ENCODE peak calls at places on chromosomes 2 and 18, in seven cellular contexts. R is GM12878; T is tibial artery; Z is pancreas; E is psoas muscle; A is CD4-positive, alpha-beta T cell; S is caudate nucleus. H is an unnamed sample.

GRCh38 chr2:26534865-26535662 is 57.1 kb upstream of the OTOF start:
- DNase-seq in Z (no peak), R (no peak), A (no peak), S (no peak), T (peak), E (peak), H (no peak)

GRCh38 chr2:83827618-83828017 is 631.5 kb downstream of the SUCLG1 start:
- DNase-seq in T (no peak), R (no peak), A (no peak), Z (no peak), S (no peak), E (no peak), H (no peak)

GRCh38 chr2:11498126-11498473 is 32.1 kb upstream of the E2F6 start:
- DNase-seq in A (no peak), E (no peak), R (no peak), Z (no peak), T (no peak), S (no peak), H (no peak)

GRCh38 chr18:27075828-27076227 is 109.3 kb downstream of the CHST9 start:
- DNase-seq in E (no peak), A (no peak), S (no peak), Z (no peak), T (no peak), R (no peak), H (no peak)

GRCh38 chr2:84395819-84396218 is 63.3 kb downstream of the SUCLG1 start:
- DNase-seq in S (no peak), E (no peak), R (no peak), A (no peak), Z (no peak), T (no peak), H (no peak)

GRCh38 chr2:18976112-18976961 is 382.1 kb downstream of the OSR1 start:
- DNase-seq in R (no peak), A (no peak), S (no peak), E (no peak), T (no peak), Z (no peak), H (no peak)

GRCh38 chr2:10489842-10490555 is 41.9 kb upstream of the ODC1 start:
- DNase-seq in R (no peak), T (no peak), S (no peak), Z (no peak), E (no peak), A (no peak), H (no peak)

GRCh38 chr2:160876765-160877164 is 283.5 kb upstream of the TANK start:
- DNase-seq in A (no peak), R (no peak), S (no peak), T (no peak), E (no peak), Z (no peak), H (no peak)

GRCh38 chr2:173957517-173957916 is 7.7 kb downstream of the SP3 start:
- DNase-seq in E (no peak), R (no peak), S (no peak), A (no peak), Z (no peak), T (no peak), H (no peak)

GRCh38 chr2:227513113-227513512 is 41.2 kb downstream of the AGFG1 start:
- DNase-seq in A (no peak), Z (no peak), T (no peak), S (no peak), R (no peak), E (no peak), H (no peak)

GRCh38 chr18:46688853-46689525 is 32.0 kb upstream of the LOXHD1 start:
- DNase-seq in T (no peak), R (no peak), S (no peak), A (no peak), Z (no peak), E (no peak), H (peak)

GRCh38 chr2:16441431-16441830 is 224.2 kb downstream of the CYRIA start:
- DNase-seq in A (no peak), S (no peak), R (no peak), E (no peak), T (no peak), Z (no peak), H (no peak)

GRCh38 chr2:86809481-86810121 is 18.9 kb upstream of the CD8A start:
- DNase-seq in E (no peak), A (no peak), T (no peak), Z (no peak), S (no peak), R (no peak), H (no peak)

GRCh38 chr2:170966648-170967396 is 37.8 kb downstream of the GORASP2 start:
- DNase-seq in A (no peak), R (no peak), S (peak), Z (no peak), T (no peak), E (no peak), H (peak)

GRCh38 chr2:128633501-128633900 is 314.8 kb upstream of the HS6ST1 start:
- DNase-seq in Z (no peak), T (no peak), A (no peak), R (no peak), S (no peak), E (no peak), H (no peak)

GRCh38 chr18:50428531-50429206 is 53.8 kb downstream of the SKA1 start:
- DNase-seq in S (no peak), Z (no peak), E (no peak), T (no peak), A (no peak), R (no peak), H (no peak)

GRCh38 chr18:27413495-27414401 is 228.6 kb upstream of the CHST9 start:
- DNase-seq in E (no peak), T (no peak), Z (no peak), R (no peak), S (no peak), A (no peak), H (no peak)

GRCh38 chr2:85188852-85189251 is 55.7 kb downstream of the TCF7L1 start:
- DNase-seq in R (no peak), S (no peak), E (no peak), A (no peak), T (no peak), Z (no peak), H (no peak)

GRCh38 chr2:11583840-11584529 is 50.1 kb downstream of the GREB1 start:
- DNase-seq in R (peak), Z (peak), E (peak), T (no peak), A (peak), S (peak), H (peak)

GRCh38 chr2:152759290-152760072 is 41.1 kb downstream of the ARL6IP6 start:
- DNase-seq in E (no peak), A (no peak), R (no peak), Z (no peak), T (no peak), S (no peak), H (no peak)

GRCh38 chr2:100104718-100105677 is 37.4 kb downstream of the AFF3 start:
- DNase-seq in A (peak), S (no peak), R (no peak), Z (peak), T (no peak), E (no peak), H (peak)

GRCh38 chr2:235594041-235594440 is 100.2 kb downstream of the AGAP1 start:
- DNase-seq in E (no peak), R (no peak), T (no peak), S (peak), Z (no peak), A (no peak), H (peak)

GRCh38 chr2:40095003-40095402 is 315.9 kb upstream of the THUMPD2 start:
- DNase-seq in E (no peak), Z (no peak), A (no peak), S (no peak), T (no peak), R (no peak), H (no peak)

GRCh38 chr2:233354971-233355574 is 779 bp downstream of the DGKD start:
- DNase-seq in R (no peak), T (peak), E (no peak), Z (peak), S (peak), A (no peak), H (peak)

DNA sequence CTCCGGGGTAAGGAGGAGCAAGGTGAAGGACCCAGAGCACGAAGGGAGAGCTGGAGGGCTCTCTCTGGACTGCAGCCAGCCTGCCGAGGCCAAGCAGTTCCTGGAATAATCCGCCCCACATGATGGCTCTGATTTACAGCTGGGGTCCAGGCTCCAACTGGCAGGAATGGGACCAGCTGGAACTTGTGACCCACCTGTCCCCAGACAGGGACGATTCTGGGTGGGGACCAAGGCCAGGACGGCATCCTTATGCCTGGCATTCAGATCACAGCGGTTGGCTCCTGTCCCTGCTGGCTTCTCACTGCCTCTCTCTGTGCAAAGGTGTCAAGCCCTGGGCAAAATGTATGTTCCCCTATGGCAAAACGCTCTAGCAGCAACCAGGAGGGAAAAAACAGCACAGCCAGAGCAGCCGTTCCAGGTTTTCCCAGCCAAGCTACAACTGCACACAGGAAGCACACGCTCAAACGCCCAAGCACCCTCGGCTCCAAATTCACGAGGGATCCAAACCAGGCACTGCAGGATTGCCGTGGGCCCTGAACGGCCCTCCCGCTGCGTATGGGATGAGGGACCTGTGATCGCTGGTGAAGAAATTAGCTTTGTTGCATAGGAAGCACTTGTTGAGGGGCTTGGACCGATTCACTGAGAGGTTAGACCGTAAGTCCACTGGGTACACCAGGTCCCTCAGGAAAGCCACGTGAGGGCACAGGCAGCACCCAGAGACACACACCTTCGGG is 35.8 kb downstream of the FAM178B start:
- DNase-seq in E (peak), Z (no peak), A (no peak), S (no peak), R (no peak), T (no peak), H (no peak)
- H3K27ac ChIP-seq in E (no peak), Z (no peak), A (no peak), S (peak), R (no peak), T (no peak), H (no peak)

DNA sequence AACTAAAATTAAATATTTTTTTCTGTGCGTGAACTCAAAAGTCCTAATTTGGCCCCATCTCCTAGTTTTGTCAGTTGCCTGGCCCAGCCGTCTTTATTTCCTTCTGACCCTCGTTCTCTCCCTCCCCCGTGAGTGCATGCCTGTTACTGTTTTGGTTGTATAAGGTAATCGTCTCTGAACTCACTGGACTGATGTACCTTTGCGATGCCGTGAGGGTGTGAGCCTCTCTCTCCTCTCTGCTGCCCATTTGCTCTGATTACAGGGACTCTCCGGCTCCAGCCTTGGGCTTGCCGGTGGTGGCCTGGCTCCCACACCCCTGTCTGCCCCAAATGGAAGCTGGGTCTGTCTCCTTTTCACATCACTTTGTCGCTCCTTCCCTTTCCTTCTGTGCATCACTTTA is 66.5 kb upstream of the RBM44 start:
- DNase-seq in R (no peak), E (no peak), A (no peak), S (no peak), Z (no peak), T (no peak), H (no peak)
- H3K27ac ChIP-seq in R (no peak), E (peak), A (no peak), S (no peak), Z (peak), T (peak), H (no peak)

DNA sequence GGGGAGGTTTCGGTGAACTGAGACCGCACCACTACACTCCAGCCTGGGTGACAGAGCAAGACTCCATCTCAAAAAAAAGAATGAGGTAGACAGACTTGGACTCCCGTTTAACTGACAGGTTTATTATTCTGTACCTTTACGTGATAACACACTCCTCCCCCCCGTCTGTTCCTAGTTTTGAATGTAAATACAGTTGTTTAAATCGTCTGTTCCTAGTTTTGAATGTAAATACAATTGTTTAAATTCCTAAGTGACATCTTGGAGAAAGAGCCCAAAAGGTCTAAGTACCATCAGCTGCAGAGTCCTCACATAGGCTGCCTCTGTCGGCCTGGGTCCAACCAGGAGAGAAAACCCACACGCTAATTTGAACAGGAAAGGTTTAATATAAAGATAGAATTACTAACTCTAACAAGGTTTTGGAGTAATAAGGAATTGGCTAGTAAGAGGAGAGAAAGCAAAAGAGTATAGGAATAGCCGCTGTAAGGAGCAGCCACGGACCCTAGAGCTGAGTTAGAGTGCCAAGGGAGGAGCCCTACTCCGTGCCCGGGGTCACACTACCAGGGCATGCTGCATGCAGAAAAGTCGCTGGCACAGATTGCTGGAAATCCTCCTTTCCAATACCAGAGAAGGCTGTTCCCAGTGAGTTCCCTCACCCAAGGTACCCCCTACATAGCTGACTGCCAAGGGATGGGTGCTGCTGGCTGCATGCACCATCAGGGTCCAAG is 83.5 kb upstream of the RANBP2 start:
- DNase-seq in T (no peak), E (no peak), A (no peak), Z (no peak), R (no peak), S (no peak), H (no peak)
- H3K27ac ChIP-seq in T (peak), E (peak), A (no peak), Z (peak), R (no peak), S (peak), H (no peak)

GRCh38 chr2:181944914-181945291 is 40.8 kb upstream of the PPP1R1C start:
- DNase-seq in A (no peak), R (no peak), T (no peak), Z (no peak), S (no peak), E (no peak), H (no peak)

GRCh38 chr2:181948227-181948626 is 37.4 kb upstream of the PPP1R1C start:
- DNase-seq in E (no peak), R (no peak), Z (no peak), A (no peak), S (no peak), T (no peak), H (no peak)

GRCh38 chr2:181947273-181947672 is 38.4 kb upstream of the PPP1R1C start:
- DNase-seq in R (no peak), T (no peak), Z (no peak), S (no peak), E (no peak), A (no peak), H (no peak)

GRCh38 chr2:181944164-181944913 is 41.3 kb upstream of the PPP1R1C start:
- DNase-seq in R (no peak), A (no peak), Z (no peak), S (no peak), T (no peak), E (no peak), H (no peak)

DNA sequence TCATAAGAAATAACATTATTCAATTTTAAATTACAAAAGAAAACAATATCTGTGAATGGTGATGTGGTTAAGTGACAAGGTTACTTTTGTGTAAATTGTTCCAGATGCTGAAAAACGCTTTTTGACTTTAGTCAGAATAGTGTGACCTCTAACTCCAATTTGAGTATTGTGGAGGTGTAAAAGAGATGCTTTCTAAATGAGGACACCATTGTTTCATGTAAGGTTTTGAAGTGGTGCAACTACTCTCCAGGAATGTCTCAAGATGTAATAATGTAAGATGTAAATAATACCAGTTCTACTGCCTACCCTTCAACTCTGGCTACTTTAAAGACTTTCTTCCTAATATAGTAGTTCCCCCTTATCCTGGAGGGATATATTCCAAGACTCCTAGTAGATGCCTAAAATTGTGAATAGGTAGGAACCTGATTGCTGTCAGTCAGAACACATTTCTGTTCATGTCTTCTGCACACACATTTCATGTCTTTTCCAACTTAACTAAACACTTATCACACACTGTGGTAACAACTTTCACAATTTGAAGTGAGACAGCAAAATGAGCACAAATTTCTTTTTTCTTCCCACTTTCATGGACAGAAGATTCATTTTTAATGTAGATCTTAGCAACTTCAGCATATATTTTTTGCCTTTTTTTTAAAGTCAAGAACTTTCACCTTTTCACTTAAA is 39.1 kb upstream of the PPP1R1C start:
- DNase-seq in R (no peak), T (no peak), E (no peak), S (no peak), Z (no peak), A (no peak), H (no peak)
- H3K27ac ChIP-seq in R (no peak), T (no peak), E (no peak), S (no peak), Z (no peak), A (no peak), H (no peak)

GRCh38 chr2:43880952-43881351 is 42.2 kb downstream of the ABCG8 start:
- DNase-seq in E (no peak), R (no peak), A (no peak), S (no peak), Z (no peak), T (no peak), H (no peak)
- H3K27ac ChIP-seq in E (no peak), R (no peak), A (no peak), S (no peak), Z (no peak), T (no peak), H (no peak)

H was measured in neural progenitor cell.